ENCODE peak calls at places on chromosomes 6 and 20, in eight cellular contexts. A is cardiac fibroblast, Z is tibial nerve, I is ovary, D is lower lobe of right lung, E is testis, R is OCI-LY7, W is MCF 10A. P is an unnamed sample.

GRCh38 chr20:24752612-24753011 is 196.5 kb upstream of the CST7 start:
- DNase-seq in A (no peak), Z (no peak), I (no peak), D (no peak), E (no peak), R (no peak), W (no peak), P (no peak)

GRCh38 chr20:58839474-58839874 is 11.2 kb downstream of the GNAS-AS1 start:
- DNase-seq in A (peak), Z (no peak), I (no peak), D (no peak), E (peak), R (peak), W (no peak), P (no peak)

GRCh38 chr20:59640267-59640666 is 35.9 kb downstream of the PHACTR3 start:
- DNase-seq in A (no peak), Z (no peak), I (no peak), D (no peak), E (no peak), R (no peak), W (no peak), P (no peak)

GRCh38 chr6:46453756-46454316 is 37.4 kb downstream of the RCAN2 start:
- DNase-seq in A (peak), Z (no peak), I (no peak), D (no peak), E (no peak), R (no peak), W (peak), P (no peak)

GRCh38 chr6:165519316-165519715 is 143.7 kb downstream of the PDE10A start:
- DNase-seq in A (peak), Z (no peak), I (no peak), D (no peak), E (no peak), R (no peak), W (no peak), P (no peak)

GRCh38 chr6:137223370-137224131 is 4.4 kb upstream of the IFNGR1 start:
- DNase-seq in A (peak), Z (no peak), I (no peak), D (no peak), E (peak), R (peak), W (peak), P (no peak)

GRCh38 chr6:108383967-108384366 is 89.1 kb downstream of the AFG1L start:
- DNase-seq in A (no peak), Z (no peak), I (no peak), D (no peak), E (no peak), R (no peak), W (no peak), P (no peak)

GRCh38 chr6:134863763-134864510 is 86.0 kb downstream of the ALDH8A1 start:
- DNase-seq in A (no peak), Z (no peak), I (no peak), D (no peak), E (no peak), R (no peak), W (no peak), P (no peak)

GRCh38 chr6:154276810-154277577 is 79.6 kb downstream of the IPCEF1 start:
- DNase-seq in A (peak), Z (no peak), I (no peak), D (no peak), E (no peak), R (peak), W (peak), P (no peak)

GRCh38 chr6:157226761-157227160 is 96.6 kb downstream of the TMEM242 start:
- DNase-seq in A (no peak), Z (no peak), I (no peak), D (no peak), E (no peak), R (no peak), W (no peak), P (no peak)

GRCh38 chr20:43776691-43777090 is 49.9 kb upstream of the GTSF1L start:
- DNase-seq in A (no peak), Z (no peak), I (no peak), D (no peak), E (no peak), R (no peak), W (no peak), P (no peak)

GRCh38 chr6:85015396-85015990 is 251.1 kb upstream of the TBX18 start:
- DNase-seq in A (peak), Z (peak), I (peak), D (peak), E (peak), R (no peak), W (peak), P (peak)

GRCh38 chr20:38874460-38875169 is 51.6 kb upstream of the FAM83D start:
- DNase-seq in A (no peak), Z (no peak), I (no peak), D (no peak), E (no peak), R (peak), W (no peak), P (no peak)

GRCh38 chr6:162971346-162971745 is 243.6 kb downstream of the PACRG start:
- DNase-seq in A (no peak), Z (no peak), I (no peak), D (no peak), E (no peak), R (no peak), W (no peak), P (no peak)

GRCh38 chr6:106377061-106377540 is 16.6 kb downstream of the CRYBG1 start:
- DNase-seq in A (peak), Z (no peak), I (no peak), D (no peak), E (no peak), R (no peak), W (peak), P (no peak)

GRCh38 chr6:41813469-41813868 is 26.0 kb downstream of the TOMM6 start:
- DNase-seq in A (no peak), Z (no peak), I (no peak), D (no peak), E (no peak), R (no peak), W (no peak), P (no peak)

GRCh38 chr6:149112976-149113375 is 204.5 kb upstream of the TAB2 start:
- DNase-seq in A (no peak), Z (no peak), I (no peak), D (no peak), E (no peak), R (peak), W (no peak), P (no peak)

GRCh38 chr6:131161987-131162386 is 26.7 kb downstream of the AKAP7 start:
- DNase-seq in A (no peak), Z (no peak), I (no peak), D (no peak), E (no peak), R (no peak), W (no peak), P (no peak)

DNA sequence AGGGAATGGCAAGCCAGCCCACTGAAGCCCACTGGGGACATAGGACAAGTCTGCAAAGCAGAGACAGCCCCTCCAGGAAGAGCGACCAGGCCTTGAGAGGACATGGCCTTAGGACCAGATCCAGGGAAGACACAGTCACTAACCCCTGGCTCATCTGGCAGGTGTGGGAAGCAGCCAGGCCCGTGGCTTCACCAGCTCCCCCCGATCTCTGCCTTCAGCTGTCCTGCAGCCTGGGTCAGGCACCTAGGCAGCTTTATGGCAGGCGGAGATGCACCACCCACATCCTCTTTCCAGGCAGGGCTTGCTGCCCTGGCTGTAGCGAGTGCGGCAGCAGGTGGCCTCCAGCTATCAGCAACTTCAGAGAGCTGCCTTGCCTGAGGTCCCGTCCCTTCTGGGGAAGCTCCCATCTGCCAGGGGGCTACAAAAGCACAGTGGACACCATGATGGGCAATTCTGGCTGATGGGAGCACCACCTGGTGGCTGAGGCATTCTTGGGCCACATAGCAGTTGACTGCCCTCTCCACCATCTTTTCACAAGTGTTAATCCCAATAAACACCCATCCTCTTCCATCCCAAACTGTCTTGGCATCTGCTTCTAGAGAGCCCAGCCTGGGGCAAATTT is 85.8 kb downstream of the DZANK1 start:
- DNase-seq in A (no peak), Z (no peak), I (no peak), D (no peak), E (no peak), R (no peak), W (no peak), P (no peak)
- TF ChIP-seq CTCF in A (no peak), Z (no peak), I (no peak), D (no peak), E (no peak), R (no peak), W (no peak), P (peak)

GRCh38 chr20:19348582-19348981 is 136.1 kb downstream of the SLC24A3 start:
- DNase-seq in A (no peak), Z (no peak), I (no peak), D (no peak), E (no peak), R (no peak), W (no peak), P (no peak)

GRCh38 chr20:19347943-19348456 is 135.6 kb downstream of the SLC24A3 start:
- DNase-seq in A (no peak), Z (no peak), I (no peak), D (no peak), E (no peak), R (no peak), W (no peak), P (no peak)

GRCh38 chr20:19354950-19355349 is 142.5 kb downstream of the SLC24A3 start:
- DNase-seq in A (peak), Z (no peak), I (no peak), D (no peak), E (no peak), R (no peak), W (no peak), P (no peak)

GRCh38 chr20:19349879-19350278 is 137.4 kb downstream of the SLC24A3 start:
- DNase-seq in A (no peak), Z (no peak), I (no peak), D (no peak), E (no peak), R (no peak), W (no peak), P (no peak)

DNA sequence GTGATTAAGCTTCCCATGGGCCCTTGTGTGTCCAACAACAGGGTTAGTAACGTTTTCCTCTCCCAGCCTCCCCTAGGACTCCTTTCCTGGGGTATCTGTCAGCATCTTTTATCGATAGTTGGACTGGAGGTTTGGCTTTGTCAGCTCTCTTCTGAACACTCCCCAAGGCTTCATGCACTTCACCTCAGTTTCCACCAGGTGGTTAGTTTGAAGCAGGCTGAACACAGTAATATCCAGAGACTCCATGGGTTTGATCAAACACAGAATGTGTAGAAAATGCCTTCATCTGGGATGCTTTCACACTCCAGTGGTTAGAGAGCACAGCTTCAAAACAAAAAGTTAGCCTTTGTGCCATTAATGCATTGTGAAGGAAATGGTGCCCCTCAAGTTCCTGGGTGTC is 139.1 kb downstream of the SLC24A3 start:
- DNase-seq in A (no peak), Z (no peak), I (no peak), D (no peak), E (no peak), R (no peak), W (no peak), P (no peak)
- TF ChIP-seq CTCF in A (no peak), Z (no peak), I (no peak), D (no peak), E (no peak), R (no peak), W (no peak), P (peak)

GRCh38 chr6:11912420-11912819 is 99.7 kb upstream of the HIVEP1 start:
- DNase-seq in A (peak), Z (no peak), I (no peak), D (no peak), E (no peak), R (no peak), W (peak), P (no peak)
- TF ChIP-seq CTCF in A (peak), Z (no peak), I (no peak), D (no peak), E (no peak), R (peak), W (no peak), P (no peak)

GRCh38 chr20:50133474-50134217 is 19.9 kb downstream of the PEDS1 start:
- DNase-seq in A (no peak), Z (no peak), I (no peak), D (no peak), E (peak), R (no peak), W (no peak), P (no peak)
- TF ChIP-seq CTCF in A (peak), Z (no peak), I (no peak), D (no peak), E (peak), R (peak), W (no peak), P (peak)

P was measured in progenitor cell of endocrine pancreas.